ENCODE peak calls at places on chromosome 20, in seven cellular contexts. K is ovary, D is T-helper 2 cell, M is fibroblast of mammary gland, F is pancreas, J is dorsolateral prefrontal cortex, S is choroid plexus epithelial cell. Z is an unnamed sample.

GRCh38 chr20:46963196-46963529 is 68.5 kb downstream of the EYA2 start:
- DNase-seq in K (no peak), D (no peak), M (no peak), F (no peak), J (no peak), S (no peak), Z (no peak)

GRCh38 chr20:24131684-24132083 is 143.1 kb upstream of the GGTLC1 start:
- DNase-seq in K (no peak), D (peak), M (no peak), F (no peak), J (no peak), S (no peak), Z (no peak)

GRCh38 chr20:3935956-3936340 is 46.8 kb downstream of the PANK2 start:
- DNase-seq in K (no peak), D (no peak), M (no peak), F (no peak), J (no peak), S (no peak), Z (no peak)

GRCh38 chr20:26209171-26209941 is 512.7 kb upstream of the ZNF337 start:
- DNase-seq in K (no peak), D (peak), M (no peak), F (peak), J (peak), S (peak), Z (no peak)

GRCh38 chr20:38536310-38536709 is 44.7 kb upstream of the ADIG start:
- DNase-seq in K (no peak), D (no peak), M (peak), F (no peak), J (no peak), S (peak), Z (peak)

GRCh38 chr20:32474717-32474966 is 110.5 kb downstream of the NOL4L start:
- DNase-seq in K (no peak), D (no peak), M (no peak), F (no peak), J (no peak), S (no peak), Z (no peak)

GRCh38 chr20:38143238-38143645 is 21.8 kb downstream of the TGM2 start:
- DNase-seq in K (no peak), D (no peak), M (no peak), F (no peak), J (no peak), S (no peak), Z (no peak)

GRCh38 chr20:35952480-35953410 is 1.6 kb downstream of the SCAND1 start:
- DNase-seq in K (no peak), D (peak), M (peak), F (no peak), J (no peak), S (peak), Z (peak)

GRCh38 chr20:10659651-10660601 is 13.9 kb downstream of the JAG1 start:
- DNase-seq in K (no peak), D (no peak), M (no peak), F (no peak), J (no peak), S (no peak), Z (no peak)

GRCh38 chr20:50992733-50993457 is 30.0 kb downstream of the KCNG1 start:
- DNase-seq in K (no peak), D (peak), M (peak), F (no peak), J (no peak), S (peak), Z (peak)

GRCh38 chr20:57560554-57561355 is at the start of gene PCK1:
- DNase-seq in K (peak), D (no peak), M (peak), F (peak), J (no peak), S (peak), Z (no peak)

GRCh38 chr20:1939270-1939595 is 44.0 kb downstream of the SIRPA start:
- DNase-seq in K (no peak), D (no peak), M (no peak), F (no peak), J (no peak), S (no peak), Z (no peak)

GRCh38 chr20:52747736-52748135 is 224.4 kb upstream of the TSHZ2 start:
- DNase-seq in K (no peak), D (no peak), M (peak), F (no peak), J (no peak), S (no peak), Z (peak)